ENCODE peak calls at places on chromosomes 2 and 18, in nine cellular contexts. One of them, this sample, is unnamed.

GRCh38 chr2:239657992-239658391 is 257.2 kb upstream of the HDAC4 start:
- DNase-seq in NCI-H345: no peak
- DNase-seq in SW480: no peak
- DNase-seq in cardiac fibroblast: no peak
- DNase-seq in MCF 10A: no peak
- DNase-seq in iris pigment epithelial cell: no peak
- DNase-seq in stimulated activated CD8-positive, alpha-beta memory T cell treated with anti-CD3 and anti-CD28 coated beads, Interleukin-7, amount 100 ng/mL, for 1 hour: no peak
- DNase-seq in activated CD8-positive, alpha-beta T cell treated with anti-CD3 and anti-CD28 coated beads for 36 hours: no peak
- DNase-seq in lower lobe of right lung: no peak
- DNase-seq in this sample: no peak

GRCh38 chr2:187117483-187117882 is 268.5 kb upstream of the ZSWIM2 start:
- DNase-seq in NCI-H345: no peak
- DNase-seq in SW480: no peak
- DNase-seq in cardiac fibroblast: peak
- DNase-seq in MCF 10A: peak
- DNase-seq in iris pigment epithelial cell: no peak
- DNase-seq in stimulated activated CD8-positive, alpha-beta memory T cell treated with anti-CD3 and anti-CD28 coated beads, Interleukin-7, amount 100 ng/mL, for 1 hour: no peak
- DNase-seq in activated CD8-positive, alpha-beta T cell treated with anti-CD3 and anti-CD28 coated beads for 36 hours: no peak
- DNase-seq in lower lobe of right lung: no peak
- DNase-seq in this sample: no peak

GRCh38 chr2:142290931-142291330 is 160.1 kb upstream of the LRP1B start:
- DNase-seq in NCI-H345: peak
- DNase-seq in SW480: no peak
- DNase-seq in cardiac fibroblast: peak
- DNase-seq in MCF 10A: no peak
- DNase-seq in iris pigment epithelial cell: peak
- DNase-seq in stimulated activated CD8-positive, alpha-beta memory T cell treated with anti-CD3 and anti-CD28 coated beads, Interleukin-7, amount 100 ng/mL, for 1 hour: no peak
- DNase-seq in activated CD8-positive, alpha-beta T cell treated with anti-CD3 and anti-CD28 coated beads for 36 hours: no peak
- DNase-seq in lower lobe of right lung: no peak
- DNase-seq in this sample: no peak

GRCh38 chr2:216495656-216496055 is 3.0 kb upstream of the RPL37A start:
- DNase-seq in NCI-H345: no peak
- DNase-seq in SW480: no peak
- DNase-seq in cardiac fibroblast: peak
- DNase-seq in MCF 10A: no peak
- DNase-seq in iris pigment epithelial cell: peak
- DNase-seq in stimulated activated CD8-positive, alpha-beta memory T cell treated with anti-CD3 and anti-CD28 coated beads, Interleukin-7, amount 100 ng/mL, for 1 hour: no peak
- DNase-seq in activated CD8-positive, alpha-beta T cell treated with anti-CD3 and anti-CD28 coated beads for 36 hours: no peak
- DNase-seq in lower lobe of right lung: no peak
- DNase-seq in this sample: no peak

GRCh38 chr2:72457801-72458516 is 310.3 kb upstream of the CYP26B1 start:
- DNase-seq in NCI-H345: no peak
- DNase-seq in SW480: no peak
- DNase-seq in cardiac fibroblast: peak
- DNase-seq in MCF 10A: peak
- DNase-seq in iris pigment epithelial cell: peak
- DNase-seq in stimulated activated CD8-positive, alpha-beta memory T cell treated with anti-CD3 and anti-CD28 coated beads, Interleukin-7, amount 100 ng/mL, for 1 hour: no peak
- DNase-seq in activated CD8-positive, alpha-beta T cell treated with anti-CD3 and anti-CD28 coated beads for 36 hours: no peak
- DNase-seq in lower lobe of right lung: no peak
- DNase-seq in this sample: peak

GRCh38 chr2:85744771-85745601 is 8.8 kb upstream of the ATOH8 start:
- DNase-seq in NCI-H345: no peak
- DNase-seq in SW480: no peak
- DNase-seq in cardiac fibroblast: peak
- DNase-seq in MCF 10A: no peak
- DNase-seq in iris pigment epithelial cell: peak
- DNase-seq in stimulated activated CD8-positive, alpha-beta memory T cell treated with anti-CD3 and anti-CD28 coated beads, Interleukin-7, amount 100 ng/mL, for 1 hour: no peak
- DNase-seq in activated CD8-positive, alpha-beta T cell treated with anti-CD3 and anti-CD28 coated beads for 36 hours: no peak
- DNase-seq in lower lobe of right lung: no peak
- DNase-seq in this sample: no peak

GRCh38 chr2:204175552-204176271 is 239.1 kb downstream of the ICOS start:
- DNase-seq in NCI-H345: no peak
- DNase-seq in SW480: no peak
- DNase-seq in cardiac fibroblast: no peak
- DNase-seq in MCF 10A: no peak
- DNase-seq in iris pigment epithelial cell: peak
- DNase-seq in stimulated activated CD8-positive, alpha-beta memory T cell treated with anti-CD3 and anti-CD28 coated beads, Interleukin-7, amount 100 ng/mL, for 1 hour: no peak
- DNase-seq in activated CD8-positive, alpha-beta T cell treated with anti-CD3 and anti-CD28 coated beads for 36 hours: no peak
- DNase-seq in lower lobe of right lung: no peak
- DNase-seq in this sample: no peak

GRCh38 chr18:74480149-74480651 is 16.0 kb upstream of the CNDP2 start:
- DNase-seq in NCI-H345: no peak
- DNase-seq in SW480: no peak
- DNase-seq in cardiac fibroblast: no peak
- DNase-seq in MCF 10A: no peak
- DNase-seq in iris pigment epithelial cell: no peak
- DNase-seq in stimulated activated CD8-positive, alpha-beta memory T cell treated with anti-CD3 and anti-CD28 coated beads, Interleukin-7, amount 100 ng/mL, for 1 hour: no peak
- DNase-seq in activated CD8-positive, alpha-beta T cell treated with anti-CD3 and anti-CD28 coated beads for 36 hours: no peak
- DNase-seq in lower lobe of right lung: no peak
- DNase-seq in this sample: no peak

GRCh38 chr2:146847846-146848245 is 997.0 kb upstream of the ACVR2A start:
- DNase-seq in NCI-H345: no peak
- DNase-seq in SW480: no peak
- DNase-seq in cardiac fibroblast: no peak
- DNase-seq in MCF 10A: peak
- DNase-seq in iris pigment epithelial cell: no peak
- DNase-seq in stimulated activated CD8-positive, alpha-beta memory T cell treated with anti-CD3 and anti-CD28 coated beads, Interleukin-7, amount 100 ng/mL, for 1 hour: no peak
- DNase-seq in activated CD8-positive, alpha-beta T cell treated with anti-CD3 and anti-CD28 coated beads for 36 hours: no peak
- DNase-seq in lower lobe of right lung: no peak
- DNase-seq in this sample: no peak

GRCh38 chr18:4605222-4605621 is 150.1 kb upstream of the DLGAP1 start:
- DNase-seq in NCI-H345: no peak
- DNase-seq in SW480: no peak
- DNase-seq in cardiac fibroblast: no peak
- DNase-seq in MCF 10A: no peak
- DNase-seq in iris pigment epithelial cell: no peak
- DNase-seq in stimulated activated CD8-positive, alpha-beta memory T cell treated with anti-CD3 and anti-CD28 coated beads, Interleukin-7, amount 100 ng/mL, for 1 hour: no peak
- DNase-seq in activated CD8-positive, alpha-beta T cell treated with anti-CD3 and anti-CD28 coated beads for 36 hours: no peak
- DNase-seq in lower lobe of right lung: no peak
- DNase-seq in this sample: no peak

GRCh38 chr2:232929303-232930123 is 59.4 kb downstream of the SNORC start:
- DNase-seq in NCI-H345: no peak
- DNase-seq in SW480: no peak
- DNase-seq in cardiac fibroblast: no peak
- DNase-seq in MCF 10A: no peak
- DNase-seq in iris pigment epithelial cell: no peak
- DNase-seq in stimulated activated CD8-positive, alpha-beta memory T cell treated with anti-CD3 and anti-CD28 coated beads, Interleukin-7, amount 100 ng/mL, for 1 hour: no peak
- DNase-seq in activated CD8-positive, alpha-beta T cell treated with anti-CD3 and anti-CD28 coated beads for 36 hours: peak
- DNase-seq in lower lobe of right lung: no peak
- DNase-seq in this sample: no peak

GRCh38 chr18:22667616-22668422 is 250.1 kb upstream of the CTAGE1 start:
- DNase-seq in NCI-H345: no peak
- DNase-seq in SW480: peak
- DNase-seq in cardiac fibroblast: peak
- DNase-seq in MCF 10A: peak
- DNase-seq in iris pigment epithelial cell: peak
- DNase-seq in stimulated activated CD8-positive, alpha-beta memory T cell treated with anti-CD3 and anti-CD28 coated beads, Interleukin-7, amount 100 ng/mL, for 1 hour: no peak
- DNase-seq in activated CD8-positive, alpha-beta T cell treated with anti-CD3 and anti-CD28 coated beads for 36 hours: no peak
- DNase-seq in lower lobe of right lung: no peak
- DNase-seq in this sample: peak

GRCh38 chr2:158914731-158915130 is 53.7 kb upstream of the TANC1 start:
- DNase-seq in NCI-H345: no peak
- DNase-seq in SW480: no peak
- DNase-seq in cardiac fibroblast: peak
- DNase-seq in MCF 10A: no peak
- DNase-seq in iris pigment epithelial cell: peak
- DNase-seq in stimulated activated CD8-positive, alpha-beta memory T cell treated with anti-CD3 and anti-CD28 coated beads, Interleukin-7, amount 100 ng/mL, for 1 hour: no peak
- DNase-seq in activated CD8-positive, alpha-beta T cell treated with anti-CD3 and anti-CD28 coated beads for 36 hours: no peak
- DNase-seq in lower lobe of right lung: no peak
- DNase-seq in this sample: no peak

GRCh38 chr2:74671479-74671878 is 17.4 kb downstream of the SEMA4F start:
- DNase-seq in NCI-H345: no peak
- DNase-seq in SW480: no peak
- DNase-seq in cardiac fibroblast: peak
- DNase-seq in MCF 10A: peak
- DNase-seq in iris pigment epithelial cell: peak
- DNase-seq in stimulated activated CD8-positive, alpha-beta memory T cell treated with anti-CD3 and anti-CD28 coated beads, Interleukin-7, amount 100 ng/mL, for 1 hour: no peak
- DNase-seq in activated CD8-positive, alpha-beta T cell treated with anti-CD3 and anti-CD28 coated beads for 36 hours: no peak
- DNase-seq in lower lobe of right lung: no peak
- DNase-seq in this sample: no peak

GRCh38 chr2:67221266-67221665 is 175.9 kb upstream of the ETAA1 start:
- DNase-seq in NCI-H345: no peak
- DNase-seq in SW480: no peak
- DNase-seq in cardiac fibroblast: no peak
- DNase-seq in MCF 10A: no peak
- DNase-seq in iris pigment epithelial cell: peak
- DNase-seq in stimulated activated CD8-positive, alpha-beta memory T cell treated with anti-CD3 and anti-CD28 coated beads, Interleukin-7, amount 100 ng/mL, for 1 hour: no peak
- DNase-seq in activated CD8-positive, alpha-beta T cell treated with anti-CD3 and anti-CD28 coated beads for 36 hours: no peak
- DNase-seq in lower lobe of right lung: no peak
- DNase-seq in this sample: no peak

GRCh38 chr2:104654813-104655212 is 199.1 kb upstream of the POU3F3 start:
- DNase-seq in NCI-H345: peak
- DNase-seq in SW480: no peak
- DNase-seq in cardiac fibroblast: no peak
- DNase-seq in MCF 10A: no peak
- DNase-seq in iris pigment epithelial cell: no peak
- DNase-seq in stimulated activated CD8-positive, alpha-beta memory T cell treated with anti-CD3 and anti-CD28 coated beads, Interleukin-7, amount 100 ng/mL, for 1 hour: no peak
- DNase-seq in activated CD8-positive, alpha-beta T cell treated with anti-CD3 and anti-CD28 coated beads for 36 hours: no peak
- DNase-seq in lower lobe of right lung: no peak
- DNase-seq in this sample: no peak

GRCh38 chr2:11109002-11109401 is 46.3 kb upstream of the SLC66A3 start:
- DNase-seq in NCI-H345: no peak
- DNase-seq in SW480: no peak
- DNase-seq in cardiac fibroblast: no peak
- DNase-seq in MCF 10A: no peak
- DNase-seq in iris pigment epithelial cell: no peak
- DNase-seq in stimulated activated CD8-positive, alpha-beta memory T cell treated with anti-CD3 and anti-CD28 coated beads, Interleukin-7, amount 100 ng/mL, for 1 hour: no peak
- DNase-seq in activated CD8-positive, alpha-beta T cell treated with anti-CD3 and anti-CD28 coated beads for 36 hours: no peak
- DNase-seq in lower lobe of right lung: no peak
- DNase-seq in this sample: no peak

GRCh38 chr2:46377287-46377605 is 80.0 kb downstream of the EPAS1 start:
- DNase-seq in NCI-H345: no peak
- DNase-seq in SW480: no peak
- DNase-seq in cardiac fibroblast: peak
- DNase-seq in MCF 10A: no peak
- DNase-seq in iris pigment epithelial cell: no peak
- DNase-seq in stimulated activated CD8-positive, alpha-beta memory T cell treated with anti-CD3 and anti-CD28 coated beads, Interleukin-7, amount 100 ng/mL, for 1 hour: no peak
- DNase-seq in activated CD8-positive, alpha-beta T cell treated with anti-CD3 and anti-CD28 coated beads for 36 hours: no peak
- DNase-seq in lower lobe of right lung: no peak
- DNase-seq in this sample: no peak

GRCh38 chr2:45237128-45237527 is 227.9 kb upstream of the SIX2 start:
- DNase-seq in NCI-H345: no peak
- DNase-seq in SW480: no peak
- DNase-seq in cardiac fibroblast: peak
- DNase-seq in MCF 10A: no peak
- DNase-seq in iris pigment epithelial cell: peak
- DNase-seq in stimulated activated CD8-positive, alpha-beta memory T cell treated with anti-CD3 and anti-CD28 coated beads, Interleukin-7, amount 100 ng/mL, for 1 hour: no peak
- DNase-seq in activated CD8-positive, alpha-beta T cell treated with anti-CD3 and anti-CD28 coated beads for 36 hours: no peak
- DNase-seq in lower lobe of right lung: no peak
- DNase-seq in this sample: no peak

GRCh38 chr2:20430461-20431302 is 16.2 kb upstream of the RHOB start:
- DNase-seq in NCI-H345: no peak
- DNase-seq in SW480: peak
- DNase-seq in cardiac fibroblast: peak
- DNase-seq in MCF 10A: peak
- DNase-seq in iris pigment epithelial cell: peak
- DNase-seq in stimulated activated CD8-positive, alpha-beta memory T cell treated with anti-CD3 and anti-CD28 coated beads, Interleukin-7, amount 100 ng/mL, for 1 hour: no peak
- DNase-seq in activated CD8-positive, alpha-beta T cell treated with anti-CD3 and anti-CD28 coated beads for 36 hours: peak
- DNase-seq in lower lobe of right lung: no peak
- DNase-seq in this sample: no peak

GRCh38 chr2:41750829-41751228 is 297.0 kb upstream of the PKDCC start:
- DNase-seq in NCI-H345: no peak
- DNase-seq in SW480: no peak
- DNase-seq in cardiac fibroblast: no peak
- DNase-seq in MCF 10A: no peak
- DNase-seq in iris pigment epithelial cell: no peak
- DNase-seq in stimulated activated CD8-positive, alpha-beta memory T cell treated with anti-CD3 and anti-CD28 coated beads, Interleukin-7, amount 100 ng/mL, for 1 hour: no peak
- DNase-seq in activated CD8-positive, alpha-beta T cell treated with anti-CD3 and anti-CD28 coated beads for 36 hours: no peak
- DNase-seq in lower lobe of right lung: no peak
- DNase-seq in this sample: no peak

GRCh38 chr2:42851186-42851585 is 58.8 kb upstream of the HAAO start:
- DNase-seq in NCI-H345: no peak
- DNase-seq in SW480: no peak
- DNase-seq in cardiac fibroblast: no peak
- DNase-seq in MCF 10A: no peak
- DNase-seq in iris pigment epithelial cell: no peak
- DNase-seq in stimulated activated CD8-positive, alpha-beta memory T cell treated with anti-CD3 and anti-CD28 coated beads, Interleukin-7, amount 100 ng/mL, for 1 hour: no peak
- DNase-seq in activated CD8-positive, alpha-beta T cell treated with anti-CD3 and anti-CD28 coated beads for 36 hours: no peak
- DNase-seq in lower lobe of right lung: no peak
- DNase-seq in this sample: no peak

GRCh38 chr2:24435391-24436316 is 55.4 kb upstream of the NCOA1 start:
- DNase-seq in NCI-H345: peak
- DNase-seq in SW480: no peak
- DNase-seq in cardiac fibroblast: peak
- DNase-seq in MCF 10A: no peak
- DNase-seq in iris pigment epithelial cell: peak
- DNase-seq in stimulated activated CD8-positive, alpha-beta memory T cell treated with anti-CD3 and anti-CD28 coated beads, Interleukin-7, amount 100 ng/mL, for 1 hour: no peak
- DNase-seq in activated CD8-positive, alpha-beta T cell treated with anti-CD3 and anti-CD28 coated beads for 36 hours: no peak
- DNase-seq in lower lobe of right lung: peak
- DNase-seq in this sample: no peak

GRCh38 chr2:84495539-84496146 is 20.7 kb upstream of the DNAH6 start:
- DNase-seq in NCI-H345: peak
- DNase-seq in SW480: peak
- DNase-seq in cardiac fibroblast: peak
- DNase-seq in MCF 10A: peak
- DNase-seq in iris pigment epithelial cell: peak
- DNase-seq in stimulated activated CD8-positive, alpha-beta memory T cell treated with anti-CD3 and anti-CD28 coated beads, Interleukin-7, amount 100 ng/mL, for 1 hour: no peak
- DNase-seq in activated CD8-positive, alpha-beta T cell treated with anti-CD3 and anti-CD28 coated beads for 36 hours: peak
- DNase-seq in lower lobe of right lung: no peak
- DNase-seq in this sample: peak

GRCh38 chr2:207473203-207473865 is 56.4 kb upstream of the CREB1 start:
- DNase-seq in NCI-H345: peak
- DNase-seq in SW480: peak
- DNase-seq in cardiac fibroblast: peak
- DNase-seq in MCF 10A: peak
- DNase-seq in iris pigment epithelial cell: peak
- DNase-seq in stimulated activated CD8-positive, alpha-beta memory T cell treated with anti-CD3 and anti-CD28 coated beads, Interleukin-7, amount 100 ng/mL, for 1 hour: no peak
- DNase-seq in activated CD8-positive, alpha-beta T cell treated with anti-CD3 and anti-CD28 coated beads for 36 hours: peak
- DNase-seq in lower lobe of right lung: no peak
- DNase-seq in this sample: peak

GRCh38 chr18:41372266-41372665 is 582.8 kb upstream of the PIK3C3 start:
- DNase-seq in NCI-H345: no peak
- DNase-seq in SW480: no peak
- DNase-seq in cardiac fibroblast: no peak
- DNase-seq in MCF 10A: no peak
- DNase-seq in iris pigment epithelial cell: no peak
- DNase-seq in stimulated activated CD8-positive, alpha-beta memory T cell treated with anti-CD3 and anti-CD28 coated beads, Interleukin-7, amount 100 ng/mL, for 1 hour: no peak
- DNase-seq in activated CD8-positive, alpha-beta T cell treated with anti-CD3 and anti-CD28 coated beads for 36 hours: no peak
- DNase-seq in lower lobe of right lung: no peak
- DNase-seq in this sample: no peak